ENCODE peak calls at places on chromosomes 6 and 20, in nine cellular contexts. K is H9; P is astrocyte of the spinal cord; X is stimulated activated CD4-positive, alpha-beta T cell treated with anti-CD3 and anti-CD28 coated beads, Interleukin-2, amount 100 ng/mL, for 48 hours; L is NCI-H510A treated with DMSO at 0.1 percent for 48 hours; D is neural crest cell; V is K562; O is T follicular helper cell; A is NCI-H1105 treated with DMSO at 0.1 percent for 48 hours. W is an unnamed sample.
A peak's percentile ranks its signal among the peaks of the same experiment; 100 is the strongest.

GRCh38 chr6:19214231-19214630 is 622.9 kb upstream of the ID4 start:
- DNase-seq in K (no peak), P (no peak), X (no peak), L (no peak), D (no peak), V (no peak), O (no peak), A (no peak), W (no peak)

GRCh38 chr6:112477125-112477524 is 130.0 kb downstream of the RFPL4B start:
- DNase-seq in K (no peak), P (no peak), X (no peak), L (no peak), D (no peak), V (no peak), O (no peak), A (no peak), W (no peak)

GRCh38 chr6:297571-298232 is 5.4 kb downstream of the DUSP22 start:
- DNase-seq in K (no peak), P (no peak), X (no peak), L (no peak), D (no peak), V (no peak), O (no peak), A (no peak), W (no peak)

GRCh38 chr20:10763117-10763516 is 89.3 kb upstream of the JAG1 start:
- DNase-seq in K (no peak), P (peak; percentile 9), X (no peak), L (no peak), D (no peak), V (no peak), O (no peak), A (no peak), W (no peak)

GRCh38 chr20:47330933-47331708 is 25.4 kb downstream of the ZMYND8 start:
- DNase-seq in K (no peak), P (peak; percentile 87), X (no peak), L (no peak), D (no peak), V (peak; percentile 72), O (no peak), A (no peak), W (no peak)

GRCh38 chr20:41081276-41081814 is 52.7 kb downstream of the TOP1 start:
- DNase-seq in K (no peak), P (peak; percentile 57), X (no peak), L (no peak), D (no peak), V (no peak), O (no peak), A (no peak), W (no peak)

GRCh38 chr20:50792708-50793574 is 1.9 kb upstream of the BCAS4 start:
- DNase-seq in K (no peak), P (no peak), X (no peak), L (no peak), D (no peak), V (no peak), O (no peak), A (no peak), W (no peak)

GRCh38 chr6:25089442-25089841 is 153.7 kb upstream of the RIPOR2 start:
- DNase-seq in K (no peak), P (no peak), X (no peak), L (no peak), D (no peak), V (no peak), O (no peak), A (no peak), W (no peak)

GRCh38 chr6:163579880-163580295 is 165.4 kb downstream of the QKI start:
- DNase-seq in K (no peak), P (peak; percentile 22), X (no peak), L (no peak), D (no peak), V (no peak), O (no peak), A (no peak), W (no peak)

W was measured in NCI-H1092 treated with DMSO at 0.1 percent for 48 hours.